ENCODE peak calls at places on chromosomes 4 and X, in five cellular contexts. O is PC-9, W is transverse colon, I is A673, G is heart right ventricle. P is an unnamed sample. For H3K4me1 and H3K27me3, the result is how much of the 10 kb centered on the place peaks cover.

GRCh38 chr4:187309456-187309855 is 585.8 kb upstream of the FAT1 start:
- DNase-seq in I (no peak), O (peak), G (no peak), W (no peak), P (no peak)

GRCh38 chr4:44256414-44256813 is 192.2 kb downstream of the KCTD8 start:
- DNase-seq in G (no peak), I (no peak), O (no peak), W (no peak), P (no peak)

GRCh38 chr4:12118651-12119213 is 690.0 kb upstream of the HS3ST1 start:
- DNase-seq in O (no peak), W (no peak), I (no peak), G (no peak), P (no peak)

GRCh38 chr4:174274436-174274835 is 9.0 kb downstream of the FBXO8 start:
- DNase-seq in G (no peak), I (no peak), W (no peak), O (no peak), P (no peak)

GRCh38 chrX:150377010-150377409 is 13.9 kb downstream of the MAMLD1 start:
- DNase-seq in O (no peak), W (no peak), G (no peak), I (no peak), P (no peak)

GRCh38 chr4:169658196-169658595 is 37.8 kb downstream of the CLCN3 start:
- DNase-seq in O (peak), I (no peak), W (no peak), G (no peak), P (no peak)

GRCh38 chrX:118530537-118530936 is 34.9 kb downstream of the DOCK11 start:
- DNase-seq in G (no peak), I (no peak), W (no peak), O (no peak), P (no peak)

GRCh38 chr4:17781072-17781830 is at the start of gene FAM184B:
- DNase-seq in I (peak), G (no peak), W (no peak), O (no peak), P (no peak)

GRCh38 chrX:119482041-119482440 is 13.8 kb downstream of the SLC25A5 start:
- DNase-seq in I (no peak), W (no peak), O (no peak), G (no peak), P (no peak)

GRCh38 chr4:42420120-42420519 is 22.8 kb downstream of the SHISA3 start:
- DNase-seq in I (no peak), O (no peak), W (no peak), G (no peak), P (no peak)

GRCh38 chrX:11756354-11757318 is 1.4 kb upstream of the MSL3 start:
- DNase-seq in I (no peak), G (no peak), O (peak), W (no peak), P (no peak)

GRCh38 chr4:106530816-106531215 is 162.2 kb upstream of the GIMD1 start:
- DNase-seq in G (no peak), O (no peak), I (no peak), W (no peak), P (no peak)

GRCh38 chrX:125248931-125249330 is 70.7 kb upstream of the TEX13C start:
- DNase-seq in O (no peak), G (no peak), W (no peak), I (no peak), P (no peak)

GRCh38 chr4:39237179-39237578 is 54.9 kb downstream of the WDR19 start:
- DNase-seq in W (no peak), O (no peak), G (no peak), I (peak), P (no peak)

GRCh38 chr4:181909368-181909767 is 333.8 kb upstream of the TENM3 start:
- DNase-seq in G (no peak), W (no peak), O (no peak), I (no peak), P (no peak)

GRCh38 chr4:159117564-159117963 is 14.7 kb downstream of the RAPGEF2 start:
- DNase-seq in O (no peak), G (no peak), I (no peak), W (no peak), P (no peak)

GRCh38 chr4:52102587-52102986 is 51.5 kb downstream of the SPATA18 start:
- DNase-seq in O (no peak), I (no peak), W (no peak), G (no peak), P (no peak)

GRCh38 chr4:41297832-41298231 is 41.1 kb downstream of the UCHL1 start:
- DNase-seq in G (no peak), I (no peak), O (no peak), W (no peak), P (no peak)

GRCh38 chrX:46953597-46953996 is 41.4 kb downstream of the JADE3 start:
- DNase-seq in G (peak), W (no peak), O (peak), I (no peak), P (no peak)

GRCh38 chr4:10582059-10582686 is 102.4 kb downstream of the CLNK start:
- DNase-seq in O (no peak), W (peak), I (peak), G (peak), P (peak)

GRCh38 chr4:101349346-101350064 is 2.2 kb upstream of the PPP3CA start:
- DNase-seq in I (no peak), O (peak), G (peak), W (peak), P (no peak)

GRCh38 chr4:30718889-30719252 is 1.3 kb upstream of the PCDH7 start:
- DNase-seq in I (peak), G (peak), W (no peak), O (no peak), P (no peak)

GRCh38 chr4:5118091-5118786 is 67.0 kb downstream of the STK32B start:
- DNase-seq in G (no peak), O (no peak), I (no peak), W (no peak), P (no peak)

GRCh38 chr4:4595252-4595651 is 53.4 kb upstream of the STX18 start:
- DNase-seq in O (no peak), I (no peak), W (no peak), G (no peak), P (no peak)

GRCh38 chr4:78167510-78167909 is 110.4 kb downstream of the FRAS1 start:
- DNase-seq in W (no peak), I (no peak), G (no peak), O (no peak), P (no peak)

GRCh38 chr4:123449362-123449761 is 52.8 kb downstream of the SPRY1 start:
- DNase-seq in O (peak), G (no peak), W (no peak), I (no peak), P (no peak)

GRCh38 chrX:109952050-109952449 is 50.9 kb upstream of the TMEM164 start:
- DNase-seq in G (peak), I (no peak), W (no peak), O (peak), P (no peak)

GRCh38 chr4:104815593-104816156 is 321.0 kb upstream of the CXXC4 start:
- DNase-seq in W (no peak), I (no peak), O (no peak), G (no peak), P (no peak)

GRCh38 chrX:130726661-130727060 is 176.3 kb downstream of the ENOX2 start:
- DNase-seq in O (peak), W (no peak), I (no peak), G (no peak), P (no peak)

DNA sequence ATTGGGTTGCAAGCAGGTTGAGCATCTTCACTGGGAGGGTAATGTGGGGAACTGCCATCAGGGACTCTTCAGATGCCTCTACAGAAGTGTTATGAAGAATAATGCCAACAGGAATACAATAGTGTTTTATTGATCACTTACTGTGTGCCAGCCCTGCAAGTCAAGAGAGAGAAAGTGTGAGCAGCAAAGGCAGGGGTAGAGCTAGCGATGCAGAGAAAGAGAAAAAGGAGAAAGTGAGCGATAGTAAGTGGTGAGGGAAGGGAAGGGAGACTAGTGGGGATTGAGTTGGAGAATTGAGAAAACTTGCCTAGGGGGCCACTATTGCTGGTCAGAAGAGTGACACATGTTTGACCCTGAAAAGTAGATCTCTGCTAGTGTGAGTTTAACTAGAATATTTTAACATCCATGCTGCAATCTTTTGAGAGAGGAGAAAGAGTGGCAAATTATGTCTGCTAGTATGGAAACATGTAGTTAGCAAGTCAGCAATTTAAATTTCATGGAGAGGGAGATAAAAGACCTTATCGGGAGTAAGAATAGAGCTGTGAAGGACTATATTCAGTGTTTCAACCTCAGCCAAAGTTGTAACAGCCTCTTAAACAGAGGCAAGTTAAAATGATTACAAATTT is 12.2 kb downstream of the AFF1 start:
- DNase-seq in G (no peak), W (no peak), O (no peak), I (no peak), P (no peak)
- H3K4me1 ChIP-seq in G (under half), W (under half), O (under half), I (under half), P (under half)

GRCh38 chr4:157804986-157805385 is 367.8 kb downstream of the GASK1B start:
- DNase-seq in O (no peak), W (no peak), G (no peak), I (peak), P (no peak)
- TF ChIP-seq CTCF in O (no peak), W (peak), G (no peak), I (peak), P (no peak)

GRCh38 chr4:1416948-1417260 is 10.7 kb upstream of the NKX1-1 start:
- DNase-seq in G (no peak), I (no peak), O (no peak), W (no peak), P (no peak)

GRCh38 chr4:1414831-1415680 is 8.8 kb upstream of the NKX1-1 start:
- DNase-seq in W (no peak), G (no peak), O (no peak), I (no peak), P (no peak)

GRCh38 chr4:1417522-1418390 is 11.5 kb upstream of the NKX1-1 start:
- DNase-seq in G (no peak), W (no peak), I (no peak), O (no peak), P (no peak)

GRCh38 chr4:1415681-1415981 is 9.4 kb upstream of the NKX1-1 start:
- DNase-seq in I (no peak), W (no peak), O (no peak), G (no peak), P (no peak)

GRCh38 chr4:1416051-1416947 is 10.1 kb upstream of the NKX1-1 start:
- DNase-seq in I (no peak), W (no peak), G (no peak), O (no peak), P (no peak)
- H3K27me3 ChIP-seq in I (half or more), W (half or more), G (half or more), O (half or more), P (under half)

GRCh38 chr4:2862528-2862927 is 18.9 kb downstream of the ADD1 start:
- DNase-seq in W (no peak), G (no peak), O (peak), I (peak), P (peak)

GRCh38 chr4:2860391-2861348 is 17.0 kb downstream of the ADD1 start:
- DNase-seq in O (no peak), W (no peak), G (peak), I (peak), P (no peak)

GRCh38 chr4:2859514-2859913 is 15.9 kb downstream of the ADD1 start:
- DNase-seq in I (no peak), O (no peak), W (no peak), G (no peak), P (no peak)

GRCh38 chr4:2863649-2864048 is 20.0 kb downstream of the ADD1 start:
- DNase-seq in O (no peak), G (no peak), W (no peak), I (no peak), P (no peak)

DNA sequence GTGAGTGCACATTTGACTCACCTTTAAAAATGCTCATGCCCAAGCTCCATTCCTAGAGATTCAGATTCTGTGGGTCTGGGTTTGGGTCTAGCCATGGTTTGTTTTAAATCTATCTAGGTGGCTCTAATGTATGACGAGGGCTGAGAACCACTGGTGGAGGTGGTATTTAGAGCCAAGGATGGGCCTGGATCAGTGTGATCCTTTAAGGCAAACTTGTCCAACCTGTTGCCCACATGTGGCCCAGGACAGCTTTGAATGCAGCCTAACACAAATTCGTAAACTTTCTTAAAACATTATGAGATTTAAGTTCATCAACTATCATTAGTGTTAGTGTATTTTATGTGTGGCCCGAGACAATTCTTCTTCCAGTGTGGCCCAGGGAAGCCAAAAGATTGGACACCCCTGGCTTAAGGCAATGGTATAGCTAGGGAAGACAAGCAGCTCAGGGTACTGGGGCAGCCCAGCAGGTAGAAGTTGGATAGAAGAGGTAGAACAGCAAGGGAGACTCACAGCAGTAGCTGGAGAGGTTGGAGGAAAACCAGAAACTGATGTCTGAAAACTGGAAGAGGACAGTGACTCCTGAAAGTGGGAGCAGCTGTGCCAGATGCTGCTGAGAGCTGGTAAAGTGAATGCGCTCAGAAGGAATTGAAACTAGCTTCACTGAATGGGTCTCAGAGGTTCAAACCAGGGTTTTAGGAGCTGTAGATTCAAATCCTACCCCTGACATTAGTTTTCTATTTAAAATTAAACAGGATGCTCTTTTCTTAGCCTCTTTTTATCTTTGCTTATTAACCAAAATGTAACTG is 18.2 kb downstream of the ADD1 start:
- DNase-seq in I (no peak), O (no peak), W (no peak), G (no peak), P (no peak)
- H3K4me1 ChIP-seq in I (half or more), O (under half), W (half or more), G (half or more), P (half or more)

DNA sequence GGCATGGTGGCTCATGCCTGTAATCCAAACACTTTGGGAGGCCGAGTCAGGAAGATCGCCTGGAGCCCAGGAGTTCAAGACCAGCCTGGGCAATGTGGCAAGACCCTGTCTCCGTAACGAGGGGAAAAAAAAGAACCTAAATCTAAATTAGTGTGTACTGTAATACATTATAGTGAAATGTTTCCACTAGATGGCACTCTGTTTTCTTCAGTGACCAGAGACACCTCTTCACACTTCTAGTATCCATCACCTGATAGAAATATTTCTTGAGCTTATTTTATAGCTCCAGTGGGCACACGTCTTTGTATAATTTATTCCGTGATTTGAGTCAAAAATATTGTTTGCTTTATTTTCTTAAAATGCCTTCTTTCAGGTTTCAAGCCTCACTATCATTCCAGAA is 600.9 kb upstream of the DIPK2B start:
- DNase-seq in G (no peak), O (no peak), I (peak), W (no peak), P (no peak)
- TF ChIP-seq CTCF in G (peak), O (peak), I (peak), W (peak), P (peak)

DNA sequence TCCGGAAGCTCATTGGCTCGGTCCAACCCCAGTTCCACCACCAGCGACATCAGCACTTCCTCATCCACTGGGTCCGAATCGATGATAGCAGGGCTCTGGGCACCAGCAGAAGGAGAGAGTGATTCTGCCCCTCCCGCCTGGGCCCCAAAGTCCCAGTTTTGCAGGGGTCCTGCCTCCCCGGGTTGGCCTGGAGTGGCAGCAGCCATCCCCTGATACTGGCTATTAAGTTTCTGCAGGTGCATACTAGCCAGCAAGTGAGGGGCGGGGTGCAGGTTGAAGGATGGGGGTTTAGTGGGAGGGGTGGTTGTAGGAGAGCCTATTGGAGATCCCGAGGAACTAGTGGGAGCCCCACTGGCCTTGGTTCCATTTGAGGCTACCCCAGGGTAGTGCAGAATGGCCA is 3.9 kb downstream of the CITED1 start:
- DNase-seq in W (no peak), G (no peak), O (no peak), I (no peak), P (no peak)
- H3K27me3 ChIP-seq in W (under half), G (under half), O (under half), I (half or more), P (under half)

GRCh38 chrX:136687457-136687856 is 39.5 kb downstream of the CD40LG start:
- DNase-seq in I (no peak), G (no peak), O (no peak), W (no peak), P (no peak)
- H3K4me1 ChIP-seq in I (under half), G (under half), O (under half), W (under half), P (under half)

GRCh38 chr4:113327513-113327912 is 278.1 kb downstream of the ANK2 start:
- DNase-seq in G (no peak), I (no peak), W (no peak), O (no peak), P (no peak)

GRCh38 chr4:113325876-113326615 is 276.6 kb downstream of the ANK2 start:
- DNase-seq in O (no peak), W (no peak), I (no peak), G (no peak), P (no peak)

GRCh38 chr4:113331811-113332210 is 282.4 kb downstream of the ANK2 start:
- DNase-seq in O (no peak), G (no peak), I (no peak), W (no peak), P (no peak)

GRCh38 chr4:113330200-113330599 is 280.7 kb downstream of the ANK2 start:
- DNase-seq in W (no peak), G (no peak), I (no peak), O (no peak), P (no peak)

GRCh38 chr4:113328514-113328913 is 279.1 kb downstream of the ANK2 start:
- DNase-seq in O (no peak), W (no peak), G (no peak), I (peak), P (no peak)
- TF ChIP-seq CTCF in O (peak), W (peak), G (peak), I (peak), P (no peak)

GRCh38 chrX:129609395-129609794 is 45.4 kb downstream of the APLN start:
- DNase-seq in O (no peak), W (no peak), I (no peak), G (no peak), P (no peak)

GRCh38 chrX:129600981-129601424 is 53.8 kb downstream of the APLN start:
- DNase-seq in G (no peak), I (peak), O (no peak), W (no peak), P (no peak)

GRCh38 chrX:129612396-129612795 is 42.4 kb downstream of the APLN start:
- DNase-seq in G (no peak), I (no peak), W (no peak), O (peak), P (no peak)

GRCh38 chrX:129606918-129607317 is 47.8 kb downstream of the APLN start:
- DNase-seq in I (peak), G (peak), O (peak), W (peak), P (peak)
- H3K27me3 ChIP-seq in I (under half), G (under half), O (under half), W (under half), P (under half)

GRCh38 chr4:184283659-184284335 is 66.1 kb upstream of the ENPP6 start:
- DNase-seq in W (peak), O (no peak), I (no peak), G (no peak), P (no peak)

GRCh38 chr4:184282895-184283654 is 65.4 kb upstream of the ENPP6 start:
- DNase-seq in I (no peak), W (peak), O (no peak), G (no peak), P (peak)

GRCh38 chr4:184280591-184281071 is 63.0 kb upstream of the ENPP6 start:
- DNase-seq in G (no peak), O (no peak), W (peak), I (no peak), P (no peak)

GRCh38 chr4:184281231-184282139 is 63.8 kb upstream of the ENPP6 start:
- DNase-seq in I (no peak), O (no peak), G (no peak), W (peak), P (no peak)

DNA sequence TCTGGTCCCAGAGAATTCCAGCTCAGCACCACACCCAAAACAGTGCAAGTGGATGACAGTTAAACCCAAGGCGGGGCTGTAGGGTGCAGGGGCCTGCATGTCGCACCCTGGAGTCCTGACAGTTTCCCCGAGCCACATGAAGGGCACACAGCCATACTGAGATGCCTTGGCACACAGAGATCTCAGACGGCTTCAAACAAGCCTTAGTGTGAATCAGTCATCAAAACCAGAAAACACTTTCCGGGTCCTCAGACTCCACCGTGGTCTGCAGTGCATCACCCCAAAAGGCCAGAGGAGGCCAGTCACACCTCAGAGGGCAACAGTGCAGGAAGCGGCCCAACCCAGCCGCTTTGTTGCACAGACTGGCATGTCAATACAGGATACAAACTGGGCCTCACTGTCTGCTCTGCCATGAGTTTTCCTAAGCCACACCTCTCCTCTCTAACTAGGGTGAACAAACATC is 64.6 kb upstream of the ENPP6 start:
- DNase-seq in W (peak), G (no peak), O (no peak), I (no peak), P (peak)
- H3K4me1 ChIP-seq in W (under half), G (under half), O (under half), I (under half), P (under half)